ENCODE peak calls at places on chromosomes 1 and 21, in ten cellular contexts. G is BJ; D is neural progenitor cell; V is AG08395; K is T-helper 9 cell; I is endodermal cell; C is stimulated activated CD4-positive, alpha-beta T cell treated with anti-CD3 and anti-CD28 coated beads, Interleukin-2, amount 100 ng/mL, for 24 hours; B is activated CD4-positive, CD25-positive, alpha-beta regulatory T cell treated with anti-CD3 and anti-CD28 coated beads, Interleukin-2, amount 50 U/mL, for 16 hours; J is activated CD8-positive, alpha-beta memory T cell treated with anti-CD3 and anti-CD28 coated beads, Interleukin-2, amount 50 U/mL, for 48 hours; S is HT-29. P is an unnamed sample.

GRCh38 chr1:220904861-220905260 is 25.6 kb downstream of the HLX start:
- DNase-seq in G (no peak), D (no peak), V (no peak), K (no peak), I (no peak), C (no peak), B (no peak), J (no peak), S (no peak), P (no peak)

GRCh38 chr1:245683377-245683716 is 528.6 kb downstream of the KIF26B start:
- DNase-seq in G (no peak), D (no peak), V (no peak), K (no peak), I (peak; percentile 47), C (no peak), B (no peak), J (no peak), S (no peak), P (no peak)

GRCh38 chr1:147748687-147749350 is 11.6 kb downstream of the GJA5 start:
- DNase-seq in G (no peak), D (no peak), V (no peak), K (no peak), I (no peak), C (no peak), B (no peak), J (no peak), S (no peak), P (no peak)

GRCh38 chr1:22861764-22862440 is 110.8 kb downstream of the LACTBL1 start:
- DNase-seq in G (no peak), D (peak; percentile 61), V (peak; percentile 83), K (no peak), I (peak; percentile 79), C (peak; percentile 18), B (no peak), J (no peak), S (peak; percentile 56), P (peak; percentile 58)

GRCh38 chr21:38303300-38303699 is 46.5 kb downstream of the KCNJ15 start:
- DNase-seq in G (peak; percentile 71), D (no peak), V (peak; percentile 88), K (no peak), I (no peak), C (no peak), B (no peak), J (no peak), S (no peak), P (no peak)

GRCh38 chr1:37794372-37795339 is 1.0 kb downstream of the MANEAL start:
- DNase-seq in G (no peak), D (peak; percentile 19), V (no peak), K (no peak), I (peak; percentile 62), C (no peak), B (no peak), J (no peak), S (peak; percentile 15), P (peak; percentile 17)

GRCh38 chr1:15411593-15412487 is 2.2 kb downstream of the EFHD2 start:
- DNase-seq in G (no peak), D (no peak), V (no peak), K (peak; percentile 41), I (peak; percentile 77), C (peak; percentile 49), B (no peak), J (peak; percentile 80), S (peak; percentile 65), P (no peak)

GRCh38 chr1:31780632-31781031 is 16.5 kb upstream of the ADGRB2 start:
- DNase-seq in G (no peak), D (no peak), V (no peak), K (no peak), I (no peak), C (no peak), B (no peak), J (no peak), S (no peak), P (no peak)

GRCh38 chr1:179937668-179938259 is 16.8 kb upstream of the CEP350 start:
- DNase-seq in G (no peak), D (no peak), V (no peak), K (no peak), I (no peak), C (no peak), B (no peak), J (no peak), S (no peak), P (no peak)

GRCh38 chr1:203419558-203419957 is 56.0 kb upstream of the PRELP start:
- DNase-seq in G (no peak), D (no peak), V (no peak), K (no peak), I (no peak), C (no peak), B (no peak), J (no peak), S (no peak), P (no peak)

GRCh38 chr1:116489231-116489697 is 81.6 kb downstream of the CD58 start:
- DNase-seq in G (no peak), D (peak; percentile 49), V (no peak), K (no peak), I (no peak), C (no peak), B (no peak), J (no peak), S (peak; percentile 90), P (no peak)

GRCh38 chr21:42845296-42845965 is 33.9 kb downstream of the WDR4 start:
- DNase-seq in G (no peak), D (no peak), V (no peak), K (no peak), I (peak; percentile 33), C (no peak), B (no peak), J (peak; percentile 46), S (no peak), P (peak; percentile 6)

GRCh38 chr1:154697710-154698109 is 89.7 kb upstream of the ADAR start:
- DNase-seq in G (no peak), D (no peak), V (no peak), K (no peak), I (no peak), C (no peak), B (no peak), J (no peak), S (no peak), P (no peak)

GRCh38 chr1:6427445-6428390 is 3.1 kb downstream of the ESPN start:
- DNase-seq in G (no peak), D (peak; percentile 1), V (no peak), K (no peak), I (peak; percentile 50), C (no peak), B (no peak), J (no peak), S (peak; percentile 43), P (no peak)

GRCh38 chr1:118333601-118334241 is 148.7 kb upstream of the SPAG17 start:
- DNase-seq in G (no peak), D (no peak), V (peak; percentile 44), K (no peak), I (peak; percentile 66), C (no peak), B (no peak), J (no peak), S (no peak), P (peak; percentile 16)

GRCh38 chr1:178564086-178564782 is 51.3 kb downstream of the TEX35 start:
- DNase-seq in G (no peak), D (no peak), V (no peak), K (no peak), I (no peak), C (no peak), B (no peak), J (no peak), S (peak; percentile 42), P (no peak)

GRCh38 chr1:81174811-81175476 is 625.8 kb upstream of the ADGRL2 start:
- DNase-seq in G (no peak), D (no peak), V (peak; percentile 26), K (no peak), I (no peak), C (no peak), B (no peak), J (no peak), S (no peak), P (no peak)

GRCh38 chr1:6848816-6849215 is 63.6 kb downstream of the CAMTA1 start:
- DNase-seq in G (no peak), D (no peak), V (no peak), K (no peak), I (no peak), C (no peak), B (no peak), J (no peak), S (no peak), P (no peak)

GRCh38 chr1:243946946-243947345 is 96.9 kb upstream of the AKT3 start:
- DNase-seq in G (no peak), D (peak; percentile 59), V (peak; percentile 19), K (peak; percentile 6), I (peak; percentile 82), C (peak; percentile 39), B (no peak), J (no peak), S (no peak), P (peak; percentile 65)

GRCh38 chr1:224168859-224169380 is 14.1 kb upstream of the DEGS1 start:
- DNase-seq in G (no peak), D (no peak), V (peak; percentile 53), K (no peak), I (no peak), C (no peak), B (no peak), J (no peak), S (peak; percentile 49), P (no peak)

GRCh38 chr21:46397993-46398392 is 60.7 kb upstream of the DIP2A start:
- DNase-seq in G (no peak), D (no peak), V (no peak), K (no peak), I (no peak), C (no peak), B (no peak), J (no peak), S (no peak), P (no peak)

GRCh38 chr1:157226739-157227138 is 88.5 kb upstream of the ETV3 start:
- DNase-seq in G (no peak), D (no peak), V (no peak), K (no peak), I (no peak), C (no peak), B (no peak), J (no peak), S (no peak), P (no peak)

GRCh38 chr1:164774819-164775654 is 216.1 kb downstream of the PBX1 start:
- DNase-seq in G (no peak), D (peak; percentile 61), V (no peak), K (no peak), I (peak; percentile 74), C (no peak), B (no peak), J (no peak), S (no peak), P (no peak)

P was measured in WTC11.